ENCODE peak calls at places on chromosomes 11 and 22, in six cellular contexts. U, S, X, Y, N and R are unnamed samples.

GRCh38 chr11:64865286-64866172 is 12.9 kb downstream of the EHD1 start:
- DNase-seq in U (peak), S (no peak), X (peak), Y (peak), N (no peak), R (no peak)

GRCh38 chr11:36268337-36268931 is 20.8 kb downstream of the COMMD9 start:
- DNase-seq in U (no peak), S (no peak), X (no peak), Y (no peak), N (no peak), R (no peak)

GRCh38 chr22:50622723-50623327 is 5.1 kb downstream of the ARSA start:
- DNase-seq in U (no peak), S (peak), X (no peak), Y (no peak), N (no peak), R (peak)

GRCh38 chr11:123601136-123601535 is 53.3 kb downstream of the SCN3B start:
- DNase-seq in U (no peak), S (no peak), X (peak), Y (peak), N (no peak), R (no peak)

GRCh38 chr22:32341122-32341740 is 16.4 kb upstream of the RFPL3 start:
- DNase-seq in U (no peak), S (no peak), X (no peak), Y (no peak), N (no peak), R (no peak)

GRCh38 chr22:44573451-44573850 is 75.4 kb upstream of the RTL6 start:
- DNase-seq in U (no peak), S (no peak), X (no peak), Y (no peak), N (no peak), R (no peak)

GRCh38 chr11:77515483-77515882 is 41.6 kb upstream of the PAK1 start:
- DNase-seq in U (no peak), S (peak), X (no peak), Y (no peak), N (no peak), R (no peak)

GRCh38 chr11:65493367-65494176 is 5.3 kb upstream of the MALAT1 start:
- DNase-seq in U (peak), S (peak), X (peak), Y (peak), N (peak), R (peak)

GRCh38 chr11:45226901-45227300 is 59.2 kb downstream of the SYT13 start:
- DNase-seq in U (no peak), S (no peak), X (no peak), Y (no peak), N (no peak), R (no peak)